ENCODE peak calls at places on chromosomes 6 and 20, in four cellular contexts. T is activated T-helper 2 cell treated with anti-CD3 and anti-CD28 coated beads, Interferon-gamma antibody, Interleukin-2, Interleukin-4, amounts not matched to agents 10 μg/mL and 5 μg/mL and 100 μg/mL, durations not matched to agents 14 hours and 24 hours and 36 hours; K is pancreas; O is mesothelial cell of epicardium. L is an unnamed sample.

GRCh38 chr6:158161566-158162254 is 6.4 kb downstream of the SERAC1 start:
- DNase-seq in T (no peak), K (no peak), O (no peak), L (no peak)

GRCh38 chr6:83185096-83185495 is 8.0 kb downstream of the PGM3 start:
- DNase-seq in T (no peak), K (no peak), O (no peak), L (no peak)

GRCh38 chr20:58001381-58001780 is 227.1 kb downstream of the ANKRD60 start:
- DNase-seq in T (no peak), K (peak; percentile 55), O (peak; percentile 6), L (peak; percentile 37)

GRCh38 chr6:148898360-148899005 is 151.7 kb downstream of the UST start:
- DNase-seq in T (no peak), K (no peak), O (no peak), L (no peak)

GRCh38 chr20:62741701-62742491 is 33.3 kb downstream of the NTSR1 start:
- DNase-seq in T (no peak), K (peak; percentile 9), O (no peak), L (no peak)

GRCh38 chr6:130811932-130812331 is 15.3 kb upstream of the SMLR1 start:
- DNase-seq in T (no peak), K (no peak), O (no peak), L (no peak)

GRCh38 chr20:25220021-25220730 is 24.7 kb downstream of the ENTPD6 start:
- DNase-seq in T (no peak), K (no peak), O (no peak), L (no peak)

GRCh38 chr6:144722925-144723324 is 437.8 kb downstream of the UTRN start:
- DNase-seq in T (no peak), K (no peak), O (no peak), L (no peak)

GRCh38 chr6:129677634-129678325 is 32.2 kb downstream of the ARHGAP18 start:
- DNase-seq in T (no peak), K (no peak), O (no peak), L (no peak)

GRCh38 chr20:45933231-45934045 is 1.0 kb upstream of the PCIF1 start:
- DNase-seq in T (peak; percentile 62), K (peak; percentile 79), O (no peak), L (peak; percentile 64)

GRCh38 chr20:20364016-20364746 is 3.7 kb upstream of the INSM1 start:
- DNase-seq in T (no peak), K (no peak), O (no peak), L (peak; percentile 33)

GRCh38 chr6:52512199-52512598 is 64.7 kb downstream of the TRAM2 start:
- DNase-seq in T (no peak), K (no peak), O (no peak), L (no peak)

GRCh38 chr6:37524025-37524647 is 24.4 kb upstream of the CCDC167 start:
- DNase-seq in T (no peak), K (no peak), O (no peak), L (no peak)

GRCh38 chr6:7721654-7722053 is 4.2 kb upstream of the BMP6 start:
- DNase-seq in T (no peak), K (no peak), O (no peak), L (no peak)

GRCh38 chr6:98946877-98947410 is 802 bp downstream of the FBXL4 start:
- DNase-seq in T (peak; percentile 14), K (peak; percentile 64), O (no peak), L (no peak)

GRCh38 chr6:98498891-98499290 is 335.5 kb upstream of the POU3F2 start:
- DNase-seq in T (no peak), K (no peak), O (no peak), L (no peak)

GRCh38 chr20:33062750-33063149 is 9.0 kb downstream of the BPIFB3 start:
- DNase-seq in T (no peak), K (no peak), O (no peak), L (no peak)

L was measured in nephron progenitor cell.